ENCODE peak calls at places on chromosomes 4 and X, in nine cellular contexts. One of them, this sample, is unnamed.

GRCh38 chr4:3335385-3335784 is 42.6 kb downstream of the RGS12 start:
- DNase-seq in sigmoid colon: no peak
- DNase-seq in heart left ventricle: no peak
- DNase-seq in right lobe of liver: no peak
- DNase-seq in body of pancreas: no peak
- DNase-seq in transverse colon: no peak
- DNase-seq in breast epithelium: peak
- DNase-seq in IMR-90: no peak
- DNase-seq in GM12892: no peak
- DNase-seq in this sample: no peak

GRCh38 chrX:135477576-135477975 is 42.9 kb upstream of the INTS6L start:
- DNase-seq in GM12892: no peak
- DNase-seq in sigmoid colon: peak
- DNase-seq in IMR-90: peak
- DNase-seq in heart left ventricle: peak
- DNase-seq in body of pancreas: peak
- DNase-seq in breast epithelium: peak
- DNase-seq in right lobe of liver: peak
- DNase-seq in transverse colon: peak
- DNase-seq in this sample: peak

GRCh38 chr4:120052840-120053239 is 13.8 kb downstream of the MAD2L1 start:
- DNase-seq in right lobe of liver: no peak
- DNase-seq in IMR-90: peak
- DNase-seq in GM12892: no peak
- DNase-seq in transverse colon: no peak
- DNase-seq in body of pancreas: no peak
- DNase-seq in heart left ventricle: no peak
- DNase-seq in breast epithelium: no peak
- DNase-seq in sigmoid colon: peak
- DNase-seq in this sample: no peak

GRCh38 chr4:101367201-101367600 is 19.9 kb upstream of the PPP3CA start:
- DNase-seq in transverse colon: no peak
- DNase-seq in breast epithelium: no peak
- DNase-seq in GM12892: no peak
- DNase-seq in right lobe of liver: no peak
- DNase-seq in heart left ventricle: no peak
- DNase-seq in sigmoid colon: no peak
- DNase-seq in IMR-90: peak
- DNase-seq in body of pancreas: no peak
- DNase-seq in this sample: no peak

GRCh38 chrX:116975517-116975916 is 512.7 kb upstream of the CT83 start:
- DNase-seq in breast epithelium: no peak
- DNase-seq in right lobe of liver: no peak
- DNase-seq in sigmoid colon: no peak
- DNase-seq in heart left ventricle: no peak
- DNase-seq in transverse colon: no peak
- DNase-seq in body of pancreas: no peak
- DNase-seq in IMR-90: no peak
- DNase-seq in GM12892: no peak
- DNase-seq in this sample: no peak

GRCh38 chr4:124202106-124202505 is 510.4 kb downstream of the ANKRD50 start:
- DNase-seq in sigmoid colon: peak
- DNase-seq in breast epithelium: no peak
- DNase-seq in body of pancreas: no peak
- DNase-seq in heart left ventricle: no peak
- DNase-seq in right lobe of liver: no peak
- DNase-seq in IMR-90: peak
- DNase-seq in transverse colon: no peak
- DNase-seq in GM12892: no peak
- DNase-seq in this sample: no peak

GRCh38 chr4:189597341-189597740 is 343.3 kb upstream of the FRG1 start:
- DNase-seq in GM12892: no peak
- DNase-seq in sigmoid colon: no peak
- DNase-seq in right lobe of liver: no peak
- DNase-seq in body of pancreas: no peak
- DNase-seq in IMR-90: no peak
- DNase-seq in transverse colon: no peak
- DNase-seq in heart left ventricle: no peak
- DNase-seq in breast epithelium: no peak
- DNase-seq in this sample: no peak

GRCh38 chrX:12972239-12972638 is 2.7 kb upstream of the TMSB4X start:
- DNase-seq in heart left ventricle: no peak
- DNase-seq in IMR-90: no peak
- DNase-seq in right lobe of liver: no peak
- DNase-seq in transverse colon: no peak
- DNase-seq in sigmoid colon: no peak
- DNase-seq in GM12892: no peak
- DNase-seq in breast epithelium: no peak
- DNase-seq in body of pancreas: no peak
- DNase-seq in this sample: no peak

GRCh38 chrX:38318196-38318595 is 9.1 kb downstream of the RPGR start:
- DNase-seq in right lobe of liver: no peak
- DNase-seq in heart left ventricle: no peak
- DNase-seq in IMR-90: no peak
- DNase-seq in transverse colon: no peak
- DNase-seq in sigmoid colon: no peak
- DNase-seq in GM12892: no peak
- DNase-seq in breast epithelium: no peak
- DNase-seq in body of pancreas: no peak
- DNase-seq in this sample: no peak

GRCh38 chr4:176321589-176321988 is 1.8 kb downstream of the SPCS3 start:
- DNase-seq in body of pancreas: no peak
- DNase-seq in IMR-90: no peak
- DNase-seq in sigmoid colon: no peak
- DNase-seq in heart left ventricle: no peak
- DNase-seq in right lobe of liver: no peak
- DNase-seq in GM12892: no peak
- DNase-seq in transverse colon: no peak
- DNase-seq in breast epithelium: no peak
- DNase-seq in this sample: no peak

GRCh38 chr4:72706633-72707032 is 137.6 kb upstream of the ADAMTS3 start:
- DNase-seq in GM12892: no peak
- DNase-seq in transverse colon: no peak
- DNase-seq in IMR-90: no peak
- DNase-seq in heart left ventricle: no peak
- DNase-seq in sigmoid colon: no peak
- DNase-seq in breast epithelium: no peak
- DNase-seq in body of pancreas: no peak
- DNase-seq in right lobe of liver: no peak
- DNase-seq in this sample: no peak

GRCh38 chr4:73603307-73603710 is 16.9 kb downstream of the RASSF6 start:
- DNase-seq in right lobe of liver: no peak
- DNase-seq in transverse colon: peak
- DNase-seq in body of pancreas: peak
- DNase-seq in GM12892: no peak
- DNase-seq in sigmoid colon: no peak
- DNase-seq in IMR-90: peak
- DNase-seq in heart left ventricle: no peak
- DNase-seq in breast epithelium: no peak
- DNase-seq in this sample: no peak

GRCh38 chrX:120453985-120454384 is 15.1 kb downstream of the LAMP2 start:
- DNase-seq in right lobe of liver: no peak
- DNase-seq in GM12892: no peak
- DNase-seq in body of pancreas: no peak
- DNase-seq in transverse colon: no peak
- DNase-seq in heart left ventricle: no peak
- DNase-seq in IMR-90: no peak
- DNase-seq in sigmoid colon: no peak
- DNase-seq in breast epithelium: no peak
- DNase-seq in this sample: peak

DNA sequence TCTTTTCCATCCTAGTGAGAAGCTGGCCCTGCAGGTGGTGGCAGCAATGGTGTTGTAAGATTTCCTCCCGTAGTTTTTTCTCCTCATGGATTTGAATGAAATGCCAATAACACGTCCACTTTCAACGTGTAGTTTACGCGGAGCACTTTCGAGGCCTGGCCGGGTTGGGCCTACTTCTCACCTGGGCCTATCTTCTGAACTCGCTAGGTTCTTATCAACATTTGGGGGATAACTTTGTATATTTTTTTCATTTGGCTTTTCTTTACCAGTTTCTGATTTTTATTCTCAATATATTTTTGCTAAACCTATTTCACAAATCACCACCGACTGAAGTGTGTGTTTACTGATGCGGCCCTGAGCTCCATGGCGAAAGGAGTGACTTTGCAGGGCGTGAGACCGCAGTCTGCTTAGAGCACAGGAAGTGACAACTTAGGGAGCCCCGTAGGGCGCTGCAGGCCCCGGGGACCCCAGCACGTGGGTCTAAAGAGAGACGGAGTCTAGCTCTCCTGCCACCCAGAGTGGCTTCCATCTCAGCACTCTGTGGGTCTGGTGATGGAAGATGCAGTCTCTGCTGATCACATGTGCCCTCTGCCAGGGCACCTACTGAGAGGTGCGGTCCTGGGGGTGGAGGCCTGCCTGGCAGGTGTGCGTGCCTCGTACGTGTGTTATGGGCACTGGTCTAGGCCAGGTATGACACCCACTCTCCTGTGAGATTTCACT is 29.1 kb downstream of the NELFA start:
- DNase-seq in GM12892: no peak
- DNase-seq in transverse colon: no peak
- DNase-seq in sigmoid colon: no peak
- DNase-seq in IMR-90: no peak
- DNase-seq in right lobe of liver: peak
- DNase-seq in breast epithelium: no peak
- DNase-seq in heart left ventricle: no peak
- DNase-seq in body of pancreas: no peak
- DNase-seq in this sample: no peak
- TF ChIP-seq POLR2A in GM12892: peak
- TF ChIP-seq POLR2A in transverse colon: no peak
- TF ChIP-seq POLR2A in sigmoid colon: no peak
- TF ChIP-seq POLR2A in IMR-90: no peak
- TF ChIP-seq POLR2A in right lobe of liver: no peak
- TF ChIP-seq POLR2A in breast epithelium: no peak
- TF ChIP-seq POLR2A in heart left ventricle: no peak
- TF ChIP-seq POLR2A in body of pancreas: no peak
- TF ChIP-seq POLR2A in this sample: no peak

GRCh38 chr4:39365931-39366771 is at the start of gene RFC1:
- DNase-seq in sigmoid colon: peak
- DNase-seq in GM12892: peak
- DNase-seq in transverse colon: peak
- DNase-seq in heart left ventricle: peak
- DNase-seq in breast epithelium: peak
- DNase-seq in right lobe of liver: peak
- DNase-seq in IMR-90: peak
- DNase-seq in body of pancreas: peak
- DNase-seq in this sample: peak
- TF ChIP-seq POLR2A in sigmoid colon: peak
- TF ChIP-seq POLR2A in GM12892: peak
- TF ChIP-seq POLR2A in transverse colon: peak
- TF ChIP-seq POLR2A in heart left ventricle: no peak
- TF ChIP-seq POLR2A in breast epithelium: no peak
- TF ChIP-seq POLR2A in right lobe of liver: peak
- TF ChIP-seq POLR2A in IMR-90: no peak
- TF ChIP-seq POLR2A in body of pancreas: peak
- TF ChIP-seq POLR2A in this sample: peak

DNA sequence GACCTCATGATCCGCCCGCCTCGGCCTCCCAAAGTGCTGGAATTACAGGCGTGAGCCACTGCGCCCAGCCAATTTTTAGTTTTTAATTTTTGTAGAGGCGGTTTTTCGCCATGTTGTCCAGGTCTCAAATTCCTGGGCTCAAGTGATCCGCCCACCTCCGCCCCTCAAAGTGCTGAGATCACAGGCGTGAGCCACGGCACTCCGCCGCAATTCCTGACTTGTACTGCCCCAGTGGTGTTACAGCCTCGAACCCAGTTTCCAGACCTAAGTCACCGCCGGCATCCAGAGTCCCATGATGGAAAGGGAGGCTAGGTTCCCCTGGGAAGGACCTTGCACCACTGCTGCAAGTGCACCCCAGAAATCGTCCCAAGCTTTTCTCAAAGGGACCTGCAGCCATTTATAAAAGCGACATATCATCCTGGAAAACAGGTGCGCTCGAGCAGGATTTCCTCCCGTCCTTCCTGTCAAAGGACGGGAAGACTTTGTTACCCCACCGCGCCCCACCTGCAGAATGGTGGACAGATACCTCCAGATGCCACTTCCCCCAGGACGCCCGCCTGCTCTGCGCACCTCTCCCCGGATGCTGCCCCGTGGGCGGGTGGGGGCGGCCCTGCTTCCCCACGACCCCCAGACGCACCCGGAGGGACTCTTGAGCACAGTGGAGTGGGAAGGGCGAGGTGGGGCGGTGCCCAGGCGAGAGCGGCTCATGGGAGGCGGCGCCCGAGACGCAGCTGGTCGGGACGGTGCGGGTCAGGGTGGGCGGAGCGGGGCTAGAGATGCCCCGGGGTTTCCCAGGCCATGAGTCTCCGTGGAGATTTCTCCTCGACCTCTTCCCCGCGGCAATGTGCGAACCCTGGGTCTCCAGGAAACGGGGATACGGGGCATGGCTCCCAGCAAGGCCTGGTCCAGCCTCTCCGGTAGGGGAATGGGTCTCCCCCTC is 959 bp upstream of the RPL10 start:
- DNase-seq in GM12892: peak
- DNase-seq in transverse colon: peak
- DNase-seq in IMR-90: peak
- DNase-seq in right lobe of liver: peak
- DNase-seq in sigmoid colon: peak
- DNase-seq in breast epithelium: peak
- DNase-seq in body of pancreas: peak
- DNase-seq in heart left ventricle: peak
- DNase-seq in this sample: peak
- TF ChIP-seq POLR2A in GM12892: no peak
- TF ChIP-seq POLR2A in transverse colon: no peak
- TF ChIP-seq POLR2A in IMR-90: no peak
- TF ChIP-seq POLR2A in right lobe of liver: peak
- TF ChIP-seq POLR2A in sigmoid colon: no peak
- TF ChIP-seq POLR2A in breast epithelium: no peak
- TF ChIP-seq POLR2A in body of pancreas: peak
- TF ChIP-seq POLR2A in heart left ventricle: no peak
- TF ChIP-seq POLR2A in this sample: no peak

DNA sequence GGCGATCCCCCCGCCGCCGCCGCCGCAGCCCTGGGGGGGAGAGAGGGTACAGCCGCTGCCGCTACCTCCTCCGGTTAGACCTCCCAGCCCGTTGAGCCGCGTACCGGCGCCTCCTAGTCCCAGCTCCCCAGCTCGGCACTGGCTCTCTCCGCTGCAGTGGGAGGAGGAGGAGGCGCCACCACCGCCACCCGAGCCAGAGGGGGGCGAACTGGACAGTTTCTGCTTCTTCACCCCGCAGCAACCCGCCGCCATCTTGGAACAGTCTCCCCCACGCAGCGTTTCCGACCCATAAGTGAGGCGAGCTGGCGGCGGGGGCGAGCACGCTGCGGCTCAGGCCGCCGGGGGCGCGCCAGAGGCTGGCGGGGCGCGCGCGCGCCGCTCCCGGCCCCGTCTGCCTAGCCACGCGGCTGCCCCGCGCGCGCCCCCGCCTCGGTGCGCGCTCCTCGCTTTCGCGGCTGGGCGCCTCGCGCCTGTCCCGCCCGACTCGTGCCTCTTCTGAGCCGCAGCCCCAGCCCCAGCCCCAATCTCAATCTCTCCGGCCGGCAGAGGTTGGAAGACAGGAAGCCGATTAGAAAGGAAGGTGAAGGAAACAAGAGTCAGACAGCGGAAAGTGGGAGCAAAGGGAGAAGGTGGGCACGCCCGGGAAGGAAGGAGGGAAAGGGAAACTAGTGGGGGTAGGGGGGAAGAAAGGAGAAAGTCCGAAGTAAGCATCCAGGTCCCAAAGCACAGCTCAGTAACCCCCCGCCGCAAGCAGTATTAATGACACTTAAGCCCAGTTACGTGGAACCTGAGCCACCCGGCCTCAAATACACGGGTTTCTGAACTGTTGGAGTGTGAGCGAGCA is at the start of gene AMMECR1:
- DNase-seq in transverse colon: peak
- DNase-seq in GM12892: peak
- DNase-seq in heart left ventricle: peak
- DNase-seq in body of pancreas: peak
- DNase-seq in breast epithelium: peak
- DNase-seq in right lobe of liver: peak
- DNase-seq in sigmoid colon: peak
- DNase-seq in IMR-90: peak
- DNase-seq in this sample: peak
- TF ChIP-seq POLR2A in transverse colon: peak
- TF ChIP-seq POLR2A in GM12892: peak
- TF ChIP-seq POLR2A in heart left ventricle: peak
- TF ChIP-seq POLR2A in body of pancreas: peak
- TF ChIP-seq POLR2A in breast epithelium: no peak
- TF ChIP-seq POLR2A in right lobe of liver: peak
- TF ChIP-seq POLR2A in sigmoid colon: peak
- TF ChIP-seq POLR2A in IMR-90: peak
- TF ChIP-seq POLR2A in this sample: peak